ENCODE peak calls at places on chromosomes 13 and 19, in seven cellular contexts. L is ovary, G is body of pancreas, R is adrenal gland, S is stomach, C is transverse colon, M is heart left ventricle. Y is an unnamed sample.

GRCh38 chr13:75415720-75416119 is 66.2 kb downstream of the TBC1D4 start:
- DNase-seq in L (no peak), R (no peak), S (no peak), M (no peak), G (no peak), C (no peak), Y (no peak)

GRCh38 chr13:103188688-103189326 is 122.6 kb upstream of the SLC10A2 start:
- DNase-seq in C (no peak), R (no peak), S (no peak), L (no peak), G (no peak), M (no peak), Y (no peak)

GRCh38 chr19:5693195-5694166 is 3.4 kb downstream of the RPL36 start:
- DNase-seq in L (no peak), G (no peak), R (peak; percentile 54), M (no peak), S (no peak), C (no peak), Y (no peak)

GRCh38 chr13:112996671-112997091 is 27.7 kb downstream of the MCF2L start:
- DNase-seq in S (peak; percentile 54), M (no peak), C (peak; percentile 69), G (no peak), L (no peak), R (no peak), Y (no peak)

GRCh38 chr19:15436826-15437110 is 13.0 kb downstream of the WIZ start:
- DNase-seq in C (no peak), R (no peak), S (no peak), L (peak; percentile 13), G (no peak), M (no peak), Y (no peak)

GRCh38 chr13:44117351-44117750 is 237.6 kb downstream of the LACC1 start:
- DNase-seq in C (no peak), M (no peak), R (no peak), L (no peak), S (no peak), G (no peak), Y (peak; percentile 21)

GRCh38 chr13:20831254-20831653 is 57.5 kb upstream of the EEF1AKMT1 start:
- DNase-seq in R (no peak), C (no peak), G (no peak), M (no peak), S (no peak), L (no peak), Y (no peak)

GRCh38 chr13:79725841-79726240 is 244.9 kb downstream of the NDFIP2 start:
- DNase-seq in G (no peak), C (no peak), R (no peak), L (no peak), S (no peak), M (no peak), Y (no peak)

GRCh38 chr13:20779405-20779804 is 5.6 kb upstream of the EEF1AKMT1 start:
- DNase-seq in M (no peak), G (no peak), R (no peak), C (no peak), S (no peak), L (no peak), Y (no peak)

GRCh38 chr13:19810996-19811881 is 28.5 kb upstream of the PSPC1 start:
- DNase-seq in R (no peak), C (no peak), G (no peak), L (no peak), S (no peak), M (no peak), Y (no peak)

GRCh38 chr13:113920606-113921306 is 53.1 kb downstream of the C13orf46 start:
- DNase-seq in L (no peak), R (no peak), G (no peak), M (no peak), C (no peak), S (peak; percentile 10), Y (no peak)

GRCh38 chr19:38577826-38578225 is 39.9 kb downstream of the MAP4K1 start:
- DNase-seq in L (no peak), G (no peak), M (no peak), C (no peak), R (no peak), S (no peak), Y (no peak)

GRCh38 chr19:10769533-10770491 is 51.9 kb downstream of the DNM2 start:
- DNase-seq in L (peak; percentile 58), S (peak; percentile 36), C (peak; percentile 31), G (peak; percentile 83), M (peak; percentile 79), R (peak; percentile 93), Y (no peak)

GRCh38 chr19:43675269-43675879 is 5.4 kb upstream of the PLAUR start:
- DNase-seq in G (peak; percentile 53), S (peak; percentile 84), M (no peak), R (no peak), L (no peak), C (peak; percentile 90), Y (no peak)

GRCh38 chr13:32048816-32049215 is 17.2 kb downstream of the FRY start:
- DNase-seq in R (no peak), C (no peak), L (no peak), S (no peak), M (no peak), G (no peak), Y (no peak)

GRCh38 chr19:57171551-57172081 is 4.3 kb upstream of the DUXA start:
- DNase-seq in S (no peak), R (peak; percentile 60), C (peak; percentile 10), G (peak; percentile 40), M (peak; percentile 73), L (peak; percentile 62), Y (peak; percentile 58)

GRCh38 chr19:1086618-1087017 is 8.6 kb downstream of the POLR2E start:
- DNase-seq in R (no peak), S (no peak), C (no peak), L (no peak), M (no peak), G (no peak), Y (no peak)

GRCh38 chr19:1085676-1086442 is 9.3 kb downstream of the POLR2E start:
- DNase-seq in R (no peak), S (no peak), G (no peak), L (no peak), C (no peak), M (no peak), Y (no peak)

GRCh38 chr19:1084024-1084868 is 10.9 kb downstream of the POLR2E start:
- DNase-seq in S (no peak), L (no peak), G (peak; percentile 43), M (no peak), R (no peak), C (no peak), Y (no peak)

GRCh38 chr19:1082928-1083816 is 12.0 kb downstream of the POLR2E start:
- DNase-seq in L (no peak), C (peak; percentile 14), R (no peak), S (no peak), M (no peak), G (no peak), Y (no peak)

DNA sequence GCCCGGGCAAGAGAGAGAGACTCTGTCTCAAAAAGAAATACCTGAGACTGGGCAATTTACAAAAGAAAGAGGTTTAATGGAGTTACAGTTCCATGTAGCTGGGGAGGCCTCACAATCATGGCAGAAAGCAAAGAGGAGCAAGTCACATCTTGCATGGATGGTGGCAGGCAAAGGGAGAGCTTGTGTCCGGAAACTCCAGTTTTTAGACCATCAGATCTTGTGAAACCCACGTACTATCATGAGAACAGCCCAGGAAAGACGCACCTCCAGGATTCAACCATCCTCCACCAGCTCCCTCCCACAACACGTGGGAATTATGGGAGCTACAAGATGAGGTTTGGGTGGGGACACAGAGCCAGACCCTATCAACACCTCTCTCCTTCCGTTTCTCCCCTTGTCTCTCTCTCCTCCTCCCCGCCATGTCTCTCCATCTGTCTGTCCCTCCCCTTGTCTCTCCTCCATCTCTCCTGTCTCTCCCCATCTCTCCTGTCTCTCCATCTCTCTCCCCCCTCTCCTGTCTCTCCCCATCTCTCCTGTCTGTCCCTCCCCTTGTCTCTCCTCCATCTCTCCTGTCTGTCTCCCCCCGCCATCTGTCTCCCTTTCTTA is 10.0 kb downstream of the POLR2E start:
- DNase-seq in L (no peak), C (no peak), M (no peak), S (no peak), G (no peak), R (no peak), Y (no peak)
- TF ChIP-seq POLR2A in L (no peak), C (peak; percentile 14), M (no peak), S (no peak), G (no peak), R (no peak), Y (peak; percentile 28)

GRCh38 chr19:13864223-13864512 is 12.8 kb upstream of the NANOS3 start:
- DNase-seq in L (no peak), R (no peak), C (no peak), S (no peak), M (no peak), G (no peak), Y (no peak)

GRCh38 chr19:13860679-13861391 is 16.1 kb upstream of the NANOS3 start:
- DNase-seq in L (no peak), G (no peak), R (no peak), S (no peak), M (no peak), C (no peak), Y (no peak)

GRCh38 chr19:13859361-13859880 is 17.5 kb upstream of the NANOS3 start:
- DNase-seq in L (no peak), C (no peak), R (no peak), G (no peak), S (no peak), M (no peak), Y (peak; percentile 45)

GRCh38 chr19:13861392-13861713 is 15.6 kb upstream of the NANOS3 start:
- DNase-seq in C (no peak), G (no peak), R (no peak), S (no peak), L (no peak), M (peak; percentile 47), Y (no peak)

DNA sequence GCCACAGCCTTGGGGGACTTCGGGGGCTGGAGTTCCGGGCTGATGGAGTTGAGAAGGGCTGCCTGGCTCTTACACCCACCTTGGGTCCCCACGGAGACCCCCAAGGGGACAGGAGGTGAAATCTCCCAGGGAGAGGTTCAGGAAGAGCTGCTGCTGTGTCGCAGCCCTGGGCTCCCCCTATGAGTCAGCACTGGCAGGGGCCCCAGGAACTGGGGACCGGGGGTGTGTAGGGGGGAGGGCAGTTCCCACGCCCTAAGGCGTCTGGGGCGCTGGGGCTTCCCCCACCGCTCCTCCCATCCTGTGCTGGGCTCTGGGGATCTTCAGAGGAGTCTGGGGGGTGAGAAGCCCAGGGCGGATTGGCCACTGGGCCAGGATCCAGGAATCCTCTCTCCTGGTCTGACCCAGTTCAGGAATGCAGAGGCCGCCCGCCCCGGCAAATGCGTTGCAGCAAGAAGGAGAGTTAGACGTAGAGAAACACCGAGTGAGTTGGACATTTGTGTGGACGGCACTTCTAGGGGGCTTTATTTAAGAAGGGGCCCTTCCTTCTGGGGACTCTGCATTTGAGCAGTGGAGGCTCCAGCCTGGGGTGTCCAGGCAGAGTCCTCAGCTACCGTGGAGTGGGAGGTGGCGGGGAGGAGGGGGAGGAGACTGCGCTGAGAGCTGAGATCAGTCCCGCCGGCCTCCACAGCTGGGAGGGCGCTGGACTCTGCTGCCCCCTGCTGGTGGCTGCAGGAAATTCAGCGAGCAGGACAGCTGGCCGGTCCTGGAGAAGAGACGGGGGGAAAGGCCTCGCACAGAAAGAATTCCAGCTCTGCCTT is 15.0 kb upstream of the NANOS3 start:
- DNase-seq in G (peak; percentile 94), M (peak; percentile 95), L (peak; percentile 98), R (peak; percentile 92), C (peak; percentile 95), S (peak; percentile 93), Y (peak; percentile 94)
- TF ChIP-seq POLR2A in G (peak; percentile 51), M (peak; percentile 49), L (peak; percentile 48), R (peak; percentile 40), C (peak; percentile 49), S (no peak), Y (peak; percentile 67)

GRCh38 chr19:45717131-45717982 is 13.3 kb downstream of the FBXO46 start:
- DNase-seq in C (peak; percentile 99), M (peak; percentile 100), G (peak; percentile 99), R (peak; percentile 99), L (peak; percentile 99), S (peak; percentile 99), Y (peak; percentile 99)
- TF ChIP-seq POLR2A in C (peak; percentile 67), M (peak; percentile 43), G (peak; percentile 41), R (peak; percentile 74), L (peak; percentile 61), S (peak; percentile 75), Y (peak; percentile 87)

GRCh38 chr19:18328340-18329034 is 5.6 kb upstream of the LSM4 start:
- DNase-seq in S (peak; percentile 94), R (peak; percentile 96), L (peak; percentile 86), C (peak; percentile 94), G (peak; percentile 96), M (peak; percentile 94), Y (peak; percentile 92)
- TF ChIP-seq POLR2A in S (no peak), R (peak; percentile 97), L (no peak), C (no peak), G (peak; percentile 43), M (peak; percentile 92), Y (no peak)

Y was measured in erythroblast.